ENCODE peak calls at places on chromosomes 6 and 20, in nine cellular contexts. P is osteocyte; R is K562; G is LoVo; S is NCI-H345; C is astrocyte; U is AG04449; L is ELF-1; N is CD8-positive, alpha-beta T cell. H is an unnamed sample.

GRCh38 chr6:117138920-117139319 is 126.4 kb upstream of the VGLL2 start:
- DNase-seq in G (no peak), S (no peak), U (no peak), C (no peak), R (no peak), N (no peak), P (no peak), L (no peak), H (no peak)

GRCh38 chr20:43949741-43950618 is 35.3 kb downstream of the TOX2 start:
- DNase-seq in U (no peak), L (no peak), G (no peak), P (no peak), R (peak; percentile 41), C (no peak), N (peak; percentile 63), S (no peak), H (no peak)

GRCh38 chr20:5331340-5331739 is 14.6 kb upstream of the PROKR2 start:
- DNase-seq in N (no peak), L (no peak), P (no peak), R (no peak), S (no peak), C (no peak), U (no peak), G (no peak), H (no peak)

GRCh38 chr6:27791182-27791939 is 120.8 kb downstream of the OR2B2 start:
- DNase-seq in C (peak; percentile 69), P (no peak), U (peak; percentile 53), S (peak; percentile 80), G (peak; percentile 82), R (peak; percentile 91), L (peak; percentile 87), N (no peak), H (peak; percentile 83)

GRCh38 chr6:18362058-18362561 is 25.0 kb upstream of the RNF144B start:
- DNase-seq in L (no peak), P (no peak), R (no peak), C (peak; percentile 98), G (no peak), S (no peak), U (peak; percentile 92), N (no peak), H (no peak)

GRCh38 chr20:54043044-54043967 is 27.1 kb downstream of the BCAS1 start:
- DNase-seq in R (peak; percentile 38), U (no peak), P (no peak), C (no peak), S (no peak), L (no peak), G (no peak), N (no peak), H (no peak)

GRCh38 chr6:46586896-46587295 is 65.7 kb downstream of the CYP39A1 start:
- DNase-seq in S (no peak), P (no peak), R (no peak), L (no peak), N (no peak), U (no peak), C (no peak), G (no peak), H (no peak)

GRCh38 chr20:54557836-54558590 is 82.6 kb downstream of the DOK5 start:
- DNase-seq in R (no peak), P (no peak), L (no peak), U (no peak), G (no peak), C (peak; percentile 64), N (no peak), S (no peak), H (no peak)

GRCh38 chr6:97626586-97627441 is 343.8 kb upstream of the MMS22L start:
- DNase-seq in P (no peak), L (no peak), R (no peak), C (peak; percentile 7), U (no peak), G (peak; percentile 8), S (peak; percentile 36), N (no peak), H (peak; percentile 18)

GRCh38 chr20:10708342-10709185 is 34.8 kb upstream of the JAG1 start:
- DNase-seq in R (no peak), L (no peak), N (no peak), P (no peak), U (peak; percentile 67), G (peak; percentile 64), S (no peak), C (peak; percentile 88), H (peak; percentile 32)

GRCh38 chr6:107862383-107862782 is 38.3 kb upstream of the SCML4 start:
- DNase-seq in N (no peak), L (no peak), S (no peak), R (no peak), P (no peak), G (no peak), C (no peak), U (no peak), H (no peak)

GRCh38 chr20:57985278-57985677 is 243.2 kb downstream of the ANKRD60 start:
- DNase-seq in N (no peak), U (no peak), P (no peak), C (no peak), G (no peak), R (no peak), S (no peak), L (peak; percentile 49), H (no peak)

GRCh38 chr6:162239330-162239729 is 488.2 kb downstream of the PRKN start:
- DNase-seq in N (no peak), P (no peak), U (no peak), L (no peak), R (no peak), S (no peak), G (no peak), C (no peak), H (no peak)

GRCh38 chr6:24078200-24078599 is 47.8 kb upstream of the NRSN1 start:
- DNase-seq in U (no peak), P (no peak), L (no peak), N (no peak), R (no peak), S (no peak), G (no peak), C (peak; percentile 54), H (no peak)

GRCh38 chr6:110042670-110043296 is 64.7 kb downstream of the GPR6 start:
- DNase-seq in R (no peak), U (no peak), C (no peak), L (no peak), S (no peak), P (peak; percentile 51), N (no peak), G (no peak), H (no peak)

GRCh38 chr6:20331625-20332024 is 70.1 kb upstream of the E2F3 start:
- DNase-seq in C (no peak), U (no peak), G (no peak), L (no peak), N (no peak), S (no peak), R (no peak), P (no peak), H (no peak)